ENCODE peak calls at places on chromosome 21, in five cellular contexts. O is GM20000, B is spleen, R is SJCRH30, S is IMR-90. K is an unnamed sample.

GRCh38 chr21:34722684-34723300 is 54.0 kb downstream of the CLIC6 start:
- DNase-seq in O (peak; percentile 44), B (no peak), R (peak; percentile 44), S (no peak), K (peak; percentile 58)

GRCh38 chr21:46066843-46067331 is 31.0 kb upstream of the COL6A2 start:
- DNase-seq in O (no peak), B (no peak), R (no peak), S (peak; percentile 56), K (no peak)

GRCh38 chr21:46393941-46394818 is 64.5 kb upstream of the DIP2A start:
- DNase-seq in O (no peak), B (no peak), R (peak; percentile 79), S (no peak), K (no peak)

GRCh38 chr21:19557046-19557445 is 1153.5 kb upstream of the TMPRSS15 start:
- DNase-seq in O (no peak), B (no peak), R (no peak), S (no peak), K (no peak)

GRCh38 chr21:37009740-37010341 is 3.3 kb downstream of the RIPPLY3 start:
- DNase-seq in O (peak; percentile 89), B (peak; percentile 90), R (peak; percentile 94), S (peak; percentile 80), K (peak; percentile 89)

GRCh38 chr21:45580181-45580575 is 37.9 kb upstream of the SLC19A1 start:
- DNase-seq in O (no peak), B (peak; percentile 47), R (no peak), S (no peak), K (no peak)

GRCh38 chr21:27813750-27814149 is 846.9 kb upstream of the ADAMTS5 start:
- DNase-seq in O (no peak), B (no peak), R (peak; percentile 78), S (no peak), K (no peak)

GRCh38 chr21:43851593-43851992 is 13.4 kb upstream of the AGPAT3 start:
- DNase-seq in O (no peak), B (peak; percentile 39), R (no peak), S (no peak), K (no peak)

GRCh38 chr21:42466700-42467612 is 29.1 kb downstream of the RSPH1 start:
- DNase-seq in O (peak; percentile 53), B (no peak), R (peak; percentile 85), S (peak; percentile 7), K (peak; percentile 56)

GRCh38 chr21:34215911-34216310 is 142.5 kb downstream of the MRPS6 start:
- DNase-seq in O (no peak), B (no peak), R (no peak), S (no peak), K (no peak)

GRCh38 chr21:26795866-26796329 is 49.3 kb downstream of the ADAMTS1 start:
- DNase-seq in O (no peak), B (no peak), R (peak; percentile 100), S (peak; percentile 100), K (no peak)

GRCh38 chr21:34996304-34997081 is 52.6 kb downstream of the RUNX1 start:
- DNase-seq in O (no peak), B (no peak), R (no peak), S (peak; percentile 41), K (no peak)

GRCh38 chr21:36735724-36736310 is 36.9 kb downstream of the SIM2 start:
- DNase-seq in O (no peak), B (peak; percentile 65), R (peak; percentile 71), S (no peak), K (no peak)

GRCh38 chr21:44897326-44898010 is 23.2 kb downstream of the ITGB2 start:
- DNase-seq in O (no peak), B (peak; percentile 85), R (no peak), S (no peak), K (no peak)

GRCh38 chr21:16563795-16564194 is 834.0 kb downstream of the USP25 start:
- DNase-seq in O (no peak), B (no peak), R (peak; percentile 45), S (no peak), K (no peak)

GRCh38 chr21:33266784-33267135 is 593 bp downstream of the IL10RB start:
- DNase-seq in O (peak; percentile 54), B (peak; percentile 88), R (no peak), S (no peak), K (peak; percentile 52)

GRCh38 chr21:19541612-19542011 is 1138.0 kb upstream of the TMPRSS15 start:
- DNase-seq in O (no peak), B (no peak), R (no peak), S (no peak), K (no peak)

GRCh38 chr21:34073749-34074282 is 438 bp downstream of the MRPS6 start:
- DNase-seq in O (peak; percentile 75), B (peak; percentile 90), R (peak; percentile 51), S (no peak), K (peak; percentile 51)

GRCh38 chr21:41631564-41632461 is 123.9 kb upstream of the TMPRSS2 start:
- DNase-seq in O (no peak), B (no peak), R (no peak), S (no peak), K (no peak)

GRCh38 chr21:34279883-34280282 is 83.9 kb upstream of the KCNE2 start:
- DNase-seq in O (no peak), B (no peak), R (no peak), S (no peak), K (no peak)

GRCh38 chr21:33478858-33479678 is 706 bp downstream of the TMEM50B start:
- DNase-seq in O (peak; percentile 76), B (peak; percentile 87), R (peak; percentile 53), S (peak; percentile 17), K (peak; percentile 65)

GRCh38 chr21:42663860-42664535 is 10.6 kb downstream of the PDE9A start:
- DNase-seq in O (no peak), B (no peak), R (no peak), S (no peak), K (no peak)

GRCh38 chr21:42725416-42725930 is 72.1 kb downstream of the PDE9A start:
- DNase-seq in O (no peak), B (no peak), R (no peak), S (peak; percentile 2), K (no peak)

GRCh38 chr21:28543975-28544374 is 448.7 kb downstream of the LTN1 start:
- DNase-seq in O (no peak), B (no peak), R (no peak), S (no peak), K (no peak)

GRCh38 chr21:41879190-41879998 is at the start of gene PRDM15:
- DNase-seq in O (peak; percentile 95), B (peak; percentile 94), R (peak; percentile 75), S (peak; percentile 82), K (peak; percentile 85)

GRCh38 chr21:32581732-32582131 is 3.6 kb downstream of the TCP10L start:
- DNase-seq in O (no peak), B (no peak), R (no peak), S (no peak), K (no peak)

GRCh38 chr21:25564349-25564948 is 42.8 kb downstream of the MRPL39 start:
- DNase-seq in O (no peak), B (no peak), R (no peak), S (no peak), K (no peak)

GRCh38 chr21:31444061-31444460 is 100.0 kb upstream of the TIAM1 start:
- DNase-seq in O (no peak), B (no peak), R (no peak), S (peak; percentile 4), K (no peak)

GRCh38 chr21:44885615-44886014 is 12.1 kb upstream of the PTTG1IP start:
- DNase-seq in O (no peak), B (peak; percentile 72), R (no peak), S (no peak), K (no peak)

GRCh38 chr21:43369124-43369523 is 57.8 kb downstream of the SIK1 start:
- DNase-seq in O (peak; percentile 52), B (no peak), R (no peak), S (peak; percentile 46), K (peak; percentile 57)